ENCODE peak calls at places on chromosomes 12 and 14, in four cellular contexts. O, W, I and L are unnamed samples.

GRCh38 chr14:79924583-79924982 is 286.7 kb downstream of the DIO2 start:
- DNase-seq in W (no peak), O (no peak), I (no peak), L (no peak)

GRCh38 chr14:99479903-99480855 is 480 bp downstream of the SETD3 start:
- DNase-seq in W (peak; percentile 13), O (peak; percentile 11), I (peak; percentile 16), L (peak; percentile 68)

GRCh38 chr12:2138294-2138693 is 85.5 kb downstream of the CACNA1C start:
- DNase-seq in O (no peak), I (no peak), W (no peak), L (no peak)

GRCh38 chr12:132166801-132167591 is 22.7 kb downstream of the NOC4L start:
- DNase-seq in O (no peak), I (no peak), W (no peak), L (no peak)

GRCh38 chr14:104948736-104949031 is 24.0 kb downstream of the PLD4 start:
- DNase-seq in I (no peak), W (no peak), O (no peak), L (no peak)

GRCh38 chr14:100750762-100751699 is 24.3 kb downstream of the DLK1 start:
- DNase-seq in W (no peak), I (peak; percentile 96), O (no peak), L (no peak)

GRCh38 chr14:71497645-71498086 is 434.6 kb upstream of the RGS6 start:
- DNase-seq in I (no peak), W (no peak), O (no peak), L (no peak)

GRCh38 chr14:61549425-61549824 is 145.9 kb upstream of the HIF1A start:
- DNase-seq in W (no peak), I (no peak), O (no peak), L (no peak)

GRCh38 chr12:29505078-29505477 is 7.6 kb upstream of the OVCH1 start:
- DNase-seq in W (no peak), O (no peak), I (no peak), L (no peak)

GRCh38 chr12:56278905-56279304 is 12.2 kb downstream of the COQ10A start:
- DNase-seq in O (no peak), I (no peak), W (no peak), L (no peak)

GRCh38 chr12:127041985-127042625 is 1224.9 kb upstream of the TMEM132C start:
- DNase-seq in W (no peak), I (no peak), O (no peak), L (no peak)

GRCh38 chr12:119770146-119770545 is 102.2 kb downstream of the PRKAB1 start:
- DNase-seq in W (no peak), I (no peak), O (no peak), L (no peak)

GRCh38 chr14:42806909-42807315 is 1200.2 kb downstream of the LRFN5 start:
- DNase-seq in I (no peak), O (no peak), W (no peak), L (no peak)

GRCh38 chr12:91178139-91178561 is 4.5 kb downstream of the DCN start:
- DNase-seq in O (no peak), W (no peak), I (peak; percentile 6), L (peak; percentile 43)

GRCh38 chr12:97425380-97425779 is 37.2 kb upstream of the RMST start:
- DNase-seq in W (no peak), I (no peak), O (no peak), L (peak; percentile 17)

GRCh38 chr12:97148941-97149559 is 242.0 kb downstream of the NEDD1 start:
- DNase-seq in I (peak; percentile 56), O (peak; percentile 15), W (peak; percentile 29), L (peak; percentile 89)

GRCh38 chr14:70278281-70278680 is 81.2 kb downstream of the COX16 start:
- DNase-seq in W (no peak), I (no peak), O (no peak), L (peak; percentile 41)

GRCh38 chr12:71439613-71440392 is at the start of gene LGR5:
- DNase-seq in I (peak; percentile 85), O (no peak), W (no peak), L (peak; percentile 73)

GRCh38 chr12:104630230-104630670 is 173.5 kb downstream of the CHST11 start:
- DNase-seq in W (no peak), O (no peak), I (no peak), L (peak; percentile 28)

GRCh38 chr14:64562432-64562831 is 12.7 kb downstream of the PPP1R36 start:
- DNase-seq in I (no peak), O (no peak), W (no peak), L (no peak)

GRCh38 chr12:92605621-92606170 is 97.1 kb upstream of the PLEKHG7 start:
- DNase-seq in O (no peak), I (no peak), W (no peak), L (no peak)

GRCh38 chr12:47758584-47758833 is 171 bp downstream of the RAPGEF3 start:
- DNase-seq in I (no peak), O (no peak), W (no peak), L (no peak)

GRCh38 chr12:25186038-25186787 is 8.7 kb downstream of the DNAI7 start:
- DNase-seq in I (peak; percentile 43), O (no peak), W (no peak), L (no peak)

GRCh38 chr12:5258498-5258897 is 173.4 kb upstream of the NTF3 start:
- DNase-seq in O (no peak), W (no peak), I (no peak), L (no peak)

GRCh38 chr12:1798734-1799067 is 21.7 kb upstream of the LRTM2 start:
- DNase-seq in W (no peak), I (no peak), O (no peak), L (no peak)

GRCh38 chr12:67977668-67978067 is 11.6 kb upstream of the IFNG-AS1 start:
- DNase-seq in O (no peak), W (no peak), I (no peak), L (no peak)

GRCh38 chr14:44897844-44898151 is 63.9 kb downstream of the KLHL28 start:
- DNase-seq in I (no peak), O (no peak), W (peak; percentile 40), L (no peak)

GRCh38 chr12:103800252-103800771 is 40.7 kb downstream of the NT5DC3 start:
- DNase-seq in W (no peak), O (no peak), I (peak; percentile 47), L (no peak)

GRCh38 chr12:124730455-124730932 is 133.2 kb downstream of the SCARB1 start:
- DNase-seq in W (no peak), I (peak; percentile 91), O (no peak), L (no peak)

GRCh38 chr12:2337031-2338010 is 284.5 kb downstream of the CACNA1C start:
- DNase-seq in O (no peak), W (no peak), I (no peak), L (no peak)

GRCh38 chr14:104821229-104821945 is 20.5 kb downstream of the ZBTB42 start:
- DNase-seq in W (no peak), O (no peak), I (no peak), L (no peak)

GRCh38 chr12:99810718-99811593 is 163.4 kb downstream of the GARIN6 start:
- DNase-seq in I (peak; percentile 9), O (no peak), W (peak; percentile 15), L (peak; percentile 18)

GRCh38 chr14:21748869-21749303 is 75.3 kb upstream of the OR4E1 start:
- DNase-seq in I (peak; percentile 56), W (peak; percentile 32), O (peak; percentile 18), L (peak; percentile 88)

DNA sequence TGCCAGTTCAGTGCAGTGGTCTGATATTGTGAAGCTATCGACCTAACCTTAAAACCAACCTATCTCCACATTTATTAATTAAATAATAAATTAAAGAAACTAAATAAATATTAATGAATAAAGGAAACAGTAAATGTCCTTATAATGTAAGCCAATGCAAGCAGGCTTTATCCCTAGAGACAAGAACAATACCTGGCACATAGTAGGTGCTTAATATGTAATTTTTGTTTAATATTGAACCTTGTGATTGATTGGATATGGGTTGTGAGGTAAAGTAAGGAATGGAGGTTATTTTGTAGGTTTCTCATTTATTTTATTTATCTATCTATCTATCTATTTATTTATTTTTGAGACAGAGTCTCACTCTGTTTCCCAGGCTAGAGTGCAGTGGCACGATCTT is 7.8 kb upstream of the TUBA1B start:
- DNase-seq in W (no peak), I (no peak), O (no peak), L (no peak)
- H3K4me2 ChIP-seq in W (no peak overlapping the region), I (no peak overlapping the region), O (peak overlapping the region; percentile 40), L (no peak overlapping the region)

GRCh38 chr14:103725739-103726395 is 10.3 kb downstream of the ZFYVE21 start:
- DNase-seq in I (no peak), W (no peak), O (no peak), L (no peak)
- TF ChIP-seq POLR2AphosphoS5 in I (no peak), W (no peak), O (no peak), L (no peak)

GRCh38 chr12:45615268-45615667 is 114.2 kb upstream of the ARID2 start:
- DNase-seq in O (no peak), W (no peak), I (no peak), L (no peak)
- H3K4me2 ChIP-seq in O (no peak overlapping the region), W (no peak overlapping the region), I (no peak overlapping the region), L (no peak overlapping the region)

GRCh38 chr14:60097974-60098373 is 6.3 kb downstream of the PCNX4 start:
- DNase-seq in W (no peak), I (no peak), O (no peak), L (no peak)

GRCh38 chr14:60095781-60096450 is 4.2 kb downstream of the PCNX4 start:
- DNase-seq in I (no peak), W (no peak), O (no peak), L (no peak)

GRCh38 chr14:60106341-60106740 is 14.6 kb downstream of the PCNX4 start:
- DNase-seq in W (no peak), O (no peak), I (no peak), L (no peak)

GRCh38 chr14:60102389-60102788 is 10.7 kb downstream of the PCNX4 start:
- DNase-seq in W (no peak), I (no peak), O (no peak), L (no peak)

GRCh38 chr14:60101801-60102200 is 10.1 kb downstream of the PCNX4 start:
- DNase-seq in I (no peak), O (no peak), W (no peak), L (no peak)
- TF ChIP-seq POLR2AphosphoS5 in I (no peak), O (no peak), W (no peak), L (no peak)

DNA sequence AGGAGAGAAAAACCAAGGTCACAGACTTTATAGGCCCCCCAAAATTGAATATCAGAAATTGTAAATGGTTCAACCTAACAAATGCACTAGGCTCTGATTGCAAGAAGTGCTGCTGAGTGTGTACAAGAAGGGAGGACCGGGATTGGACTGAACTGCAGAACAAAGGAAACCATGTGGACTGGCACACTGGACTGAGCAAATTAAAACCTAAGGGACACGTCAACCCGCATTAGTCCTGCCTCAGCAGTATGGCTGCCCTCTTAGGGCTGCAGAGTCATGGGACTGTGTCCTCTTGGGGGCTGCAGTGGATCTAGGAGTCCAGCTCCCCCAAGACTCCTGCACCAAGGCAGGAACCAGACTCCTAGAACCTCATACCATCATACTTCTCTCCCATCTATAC is 872 bp upstream of the CISTR start:
- DNase-seq in I (no peak), O (no peak), W (no peak), L (no peak)
- H3K4me2 ChIP-seq in I (no peak overlapping the region), O (no peak overlapping the region), W (no peak overlapping the region), L (peak overlapping the region; percentile 91)

DNA sequence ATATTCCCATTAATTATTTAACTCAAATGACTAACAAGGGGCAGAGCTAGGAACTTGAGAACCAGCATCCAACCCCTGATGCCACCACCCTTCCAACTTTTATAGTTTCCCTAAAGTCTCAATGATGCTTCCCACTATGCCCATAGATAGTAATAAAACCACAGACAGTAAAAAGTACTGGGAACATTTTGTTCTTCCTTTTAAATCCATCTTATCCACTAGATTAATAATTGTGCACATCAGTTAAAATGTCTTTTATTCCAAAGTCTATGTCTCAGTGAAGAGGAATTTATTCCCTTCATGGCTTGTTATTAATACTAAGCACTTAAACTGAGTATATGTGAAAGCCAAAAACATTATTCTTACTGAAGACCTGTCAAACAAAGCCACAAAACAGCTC is 45.8 kb downstream of the SINHCAF start:
- DNase-seq in O (no peak), W (no peak), I (no peak), L (no peak)
- TF ChIP-seq POLR2AphosphoS5 in O (no peak), W (no peak), I (no peak), L (no peak)